ENCODE peak calls at places on chromosomes 1 and 21, in ten cellular contexts. S, K, Y, F, Z, X, I, D, O and P are unnamed samples.

GRCh38 chr1:52037402-52037814 is 3.8 kb upstream of the KTI12 start:
- DNase-seq in Z (no peak), X (no peak), D (peak), O (no peak), F (no peak), S (no peak), I (peak), Y (no peak), K (peak), P (peak)

GRCh38 chr1:22500476-22500875 is 48.8 kb downstream of the ZBTB40 start:
- DNase-seq in D (peak), K (peak), F (no peak), Y (no peak), X (peak), Z (peak), O (no peak), S (no peak), I (peak), P (no peak)

GRCh38 chr21:14361958-14362357 is 21.0 kb downstream of the HSPA13 start:
- DNase-seq in S (peak), I (no peak), Y (no peak), X (peak), Z (peak), D (no peak), K (no peak), F (no peak), O (no peak), P (no peak)

GRCh38 chr1:25031601-25031965 is 101.5 kb upstream of the RUNX3 start:
- DNase-seq in K (no peak), Y (no peak), O (no peak), S (no peak), Z (no peak), I (no peak), X (no peak), F (no peak), D (no peak), P (no peak)

GRCh38 chr1:46401964-46402626 is 8.0 kb downstream of the FAAH start:
- DNase-seq in Z (peak), I (peak), S (peak), X (peak), F (peak), D (peak), O (no peak), K (peak), Y (peak), P (peak)

GRCh38 chr1:103333141-103333540 is 192.4 kb upstream of the RNPC3 start:
- DNase-seq in D (no peak), O (no peak), Y (no peak), S (no peak), Z (no peak), F (no peak), K (no peak), X (no peak), I (no peak), P (no peak)

GRCh38 chr1:115883240-115883639 is 42.3 kb upstream of the NHLH2 start:
- DNase-seq in S (no peak), O (no peak), F (no peak), Y (no peak), D (no peak), Z (no peak), I (no peak), X (no peak), K (no peak), P (no peak)

GRCh38 chr1:246583448-246584185 is 17.4 kb downstream of the CNST start:
- DNase-seq in Z (peak), O (no peak), I (no peak), F (no peak), S (peak), D (peak), Y (no peak), K (peak), X (peak), P (peak)

GRCh38 chr1:182229907-182230522 is 161.6 kb downstream of the GLUL start:
- DNase-seq in F (no peak), D (peak), S (no peak), X (no peak), Y (no peak), Z (no peak), K (no peak), I (peak), O (no peak), P (no peak)

GRCh38 chr1:10045480-10046355 is 13.0 kb downstream of the UBE4B start:
- DNase-seq in S (no peak), D (no peak), F (no peak), O (no peak), X (no peak), Z (peak), K (no peak), Y (no peak), I (peak), P (peak)

GRCh38 chr1:205259361-205259832 is 31.7 kb downstream of the TMCC2 start:
- DNase-seq in D (no peak), Y (no peak), Z (peak), O (no peak), S (no peak), X (no peak), K (peak), F (no peak), I (no peak), P (no peak)

GRCh38 chr1:78339490-78339889 is 151.3 kb upstream of the PTGFR start:
- DNase-seq in O (no peak), K (peak), Z (peak), I (no peak), S (no peak), X (no peak), D (peak), Y (peak), F (no peak), P (no peak)

GRCh38 chr1:42322577-42322976 is 12.5 kb downstream of the FOXJ3 start:
- DNase-seq in Z (peak), X (peak), D (peak), I (no peak), K (peak), Y (no peak), F (no peak), O (no peak), S (no peak), P (no peak)

GRCh38 chr1:145952903-145953302 is 4.9 kb downstream of the LIX1L start:
- DNase-seq in D (no peak), F (no peak), Z (no peak), Y (no peak), O (no peak), S (no peak), K (no peak), X (no peak), I (no peak), P (no peak)

GRCh38 chr1:58573705-58574591 is 3.1 kb downstream of the TACSTD2 start:
- DNase-seq in I (no peak), F (no peak), X (peak), O (no peak), Y (peak), S (no peak), K (no peak), Z (peak), D (no peak), P (no peak)

GRCh38 chr1:91929246-91929645 is 20.0 kb upstream of the BRDT start:
- DNase-seq in Y (no peak), K (peak), I (no peak), O (no peak), Z (peak), S (no peak), X (peak), D (no peak), F (no peak), P (no peak)

GRCh38 chr21:16159213-16159970 is 429.6 kb downstream of the USP25 start:
- DNase-seq in K (peak), I (no peak), O (no peak), S (no peak), Z (no peak), Y (no peak), X (no peak), F (no peak), D (peak), P (no peak)

GRCh38 chr1:76587213-76587612 is 280.1 kb upstream of the ST6GALNAC5 start:
- DNase-seq in I (no peak), O (no peak), Y (no peak), K (no peak), S (no peak), F (no peak), X (no peak), Z (no peak), D (no peak), P (no peak)

GRCh38 chr1:204495078-204495753 is 611 bp upstream of the PIK3C2B start:
- DNase-seq in X (no peak), I (no peak), S (no peak), O (no peak), Z (no peak), F (no peak), K (no peak), D (no peak), Y (no peak), P (no peak)

GRCh38 chr1:65469889-65470340 is 49.4 kb downstream of the LEPR start:
- DNase-seq in F (no peak), X (peak), Y (no peak), I (no peak), S (no peak), O (no peak), K (no peak), Z (peak), D (no peak), P (no peak)

GRCh38 chr21:39220150-39220549 is 36.9 kb upstream of the PSMG1 start:
- DNase-seq in S (no peak), D (no peak), K (no peak), X (no peak), F (no peak), O (no peak), Y (no peak), I (no peak), Z (no peak), P (no peak)

GRCh38 chr1:110628356-110629105 is 22.4 kb upstream of the KCNA2 start:
- DNase-seq in Y (no peak), Z (no peak), K (no peak), I (no peak), O (no peak), S (no peak), F (no peak), D (no peak), X (no peak), P (no peak)

GRCh38 chr1:36905941-36906340 is 128.4 kb downstream of the GRIK3 start:
- DNase-seq in F (no peak), X (no peak), D (no peak), O (no peak), S (no peak), Z (no peak), K (no peak), I (no peak), Y (no peak), P (no peak)

GRCh38 chr1:15939181-15940109 is 36.5 kb downstream of the ZBTB17 start:
- DNase-seq in S (no peak), D (no peak), K (peak), F (peak), Y (no peak), X (peak), O (no peak), I (no peak), Z (peak), P (peak)

GRCh38 chr1:41657679-41658078 is 173.2 kb upstream of the EDN2 start:
- DNase-seq in Z (no peak), S (peak), K (no peak), D (no peak), X (no peak), O (no peak), I (peak), Y (no peak), F (no peak), P (no peak)

GRCh38 chr21:39781331-39781730 is 36.3 kb downstream of the IGSF5 start:
- DNase-seq in Y (no peak), S (no peak), I (no peak), K (no peak), Z (no peak), F (no peak), O (no peak), D (no peak), X (no peak), P (no peak)